ENCODE peak calls at places on chromosomes 5 and 9, in eight cellular contexts. F is DND-41, K is fibroblast of lung, W is GM12864, J is fibroblast of mammary gland, N is cardiac fibroblast, R is A549, T is fibroblast of villous mesenchyme. A is an unnamed sample.

GRCh38 chr5:64096771-64097170 is 68.9 kb upstream of the RNF180 start:
- DNase-seq in F (no peak), K (no peak), W (no peak), J (no peak), N (no peak), R (no peak), T (no peak), A (no peak)

GRCh38 chr5:87949665-87950640 is 318.7 kb downstream of the TMEM161B start:
- DNase-seq in F (no peak), K (no peak), W (no peak), J (no peak), N (no peak), R (no peak), T (no peak), A (no peak)

GRCh38 chr5:143515829-143516228 is 112.3 kb upstream of the NR3C1 start:
- DNase-seq in F (no peak), K (no peak), W (no peak), J (peak), N (no peak), R (no peak), T (no peak), A (peak)

GRCh38 chr5:5598547-5599113 is 176.2 kb downstream of the ICE1 start:
- DNase-seq in F (no peak), K (no peak), W (no peak), J (no peak), N (no peak), R (peak), T (no peak), A (no peak)

GRCh38 chr5:67303356-67303755 is 106.8 kb upstream of the CD180 start:
- DNase-seq in F (no peak), K (peak), W (no peak), J (peak), N (peak), R (no peak), T (no peak), A (no peak)

GRCh38 chr5:74865799-74866652 is at the start of gene FAM169A:
- DNase-seq in F (peak), K (peak), W (no peak), J (peak), N (peak), R (peak), T (peak), A (peak)

GRCh38 chr5:93674138-93674537 is 67.3 kb downstream of the POU5F2 start:
- DNase-seq in F (no peak), K (no peak), W (no peak), J (peak), N (no peak), R (no peak), T (no peak), A (no peak)

GRCh38 chr9:77833686-77834429 is 185.7 kb upstream of the GNA14 start:
- DNase-seq in F (no peak), K (peak), W (no peak), J (no peak), N (no peak), R (no peak), T (no peak), A (no peak)

GRCh38 chr9:131700076-131700475 is 39.8 kb downstream of the RAPGEF1 start:
- DNase-seq in F (no peak), K (no peak), W (no peak), J (no peak), N (no peak), R (no peak), T (no peak), A (no peak)

GRCh38 chr9:116405321-116405720 is 251.7 kb downstream of the PAPPA start:
- DNase-seq in F (no peak), K (no peak), W (no peak), J (peak), N (peak), R (no peak), T (no peak), A (no peak)

GRCh38 chr9:30932226-30932625 is 1452.2 kb upstream of the ACO1 start:
- DNase-seq in F (no peak), K (peak), W (no peak), J (peak), N (peak), R (peak), T (peak), A (peak)

GRCh38 chr5:45454114-45454513 is 242.1 kb downstream of the HCN1 start:
- DNase-seq in F (no peak), K (peak), W (no peak), J (peak), N (peak), R (peak), T (peak), A (peak)

GRCh38 chr5:6448622-6449464 is at the start of gene UBE2QL1:
- DNase-seq in F (no peak), K (peak), W (no peak), J (no peak), N (peak), R (peak), T (peak), A (peak)

GRCh38 chr5:77971965-77972544 is 195.9 kb upstream of the TBCA start:
- DNase-seq in F (no peak), K (no peak), W (no peak), J (peak), N (no peak), R (no peak), T (no peak), A (no peak)

GRCh38 chr5:35815089-35815936 is 41.4 kb upstream of the IL7R start:
- DNase-seq in F (peak), K (no peak), W (no peak), J (no peak), N (peak), R (peak), T (peak), A (peak)

GRCh38 chr9:94057918-94058317 is 26.3 kb upstream of the PTPDC1 start:
- DNase-seq in F (no peak), K (no peak), W (no peak), J (no peak), N (no peak), R (no peak), T (no peak), A (no peak)

GRCh38 chr5:131496400-131496713 is 138.7 kb downstream of the RAPGEF6 start:
- DNase-seq in F (no peak), K (no peak), W (peak), J (no peak), N (no peak), R (no peak), T (no peak), A (no peak)

GRCh38 chr9:96082516-96083232 is 207.2 kb downstream of the ERCC6L2 start:
- DNase-seq in F (no peak), K (no peak), W (no peak), J (no peak), N (no peak), R (no peak), T (no peak), A (no peak)

GRCh38 chr9:107043886-107044285 is 180.9 kb downstream of the ZNF462 start:
- DNase-seq in F (no peak), K (peak), W (no peak), J (no peak), N (no peak), R (no peak), T (no peak), A (no peak)
- TF ChIP-seq CTCF in F (peak), K (no peak), W (no peak), J (no peak), N (no peak), R (no peak), T (no peak), A (no peak)

GRCh38 chr5:96293966-96294886 is 138.8 kb downstream of the PCSK1 start:
- DNase-seq in F (no peak), K (peak), W (no peak), J (peak), N (peak), R (no peak), T (no peak), A (peak)
- H3K4me3 ChIP-seq in F (no peak), K (no peak), W (no peak), J (no peak), N (no peak), R (no peak), T (no peak), A (no peak)

GRCh38 chr5:53342261-53342660 is 138.2 kb upstream of the FST start:
- DNase-seq in F (no peak), K (no peak), W (no peak), J (no peak), N (no peak), R (no peak), T (no peak), A (no peak)

GRCh38 chr5:53337827-53338226 is 142.6 kb upstream of the FST start:
- DNase-seq in F (no peak), K (no peak), W (no peak), J (no peak), N (no peak), R (no peak), T (no peak), A (no peak)

GRCh38 chr5:53340956-53341750 is 139.3 kb upstream of the FST start:
- DNase-seq in F (no peak), K (no peak), W (no peak), J (no peak), N (no peak), R (no peak), T (no peak), A (no peak)

GRCh38 chr5:53338971-53339370 is 141.5 kb upstream of the FST start:
- DNase-seq in F (no peak), K (no peak), W (no peak), J (no peak), N (no peak), R (no peak), T (no peak), A (no peak)

GRCh38 chr5:53339962-53340540 is 140.4 kb upstream of the FST start:
- DNase-seq in F (no peak), K (no peak), W (no peak), J (no peak), N (no peak), R (no peak), T (peak), A (no peak)
- TF ChIP-seq CTCF in F (no peak), K (no peak), W (no peak), J (no peak), N (no peak), R (no peak), T (no peak), A (no peak)

GRCh38 chr9:124665391-124666058 is 105.6 kb downstream of the NR6A1 start:
- DNase-seq in F (no peak), K (peak), W (no peak), J (peak), N (peak), R (peak), T (peak), A (peak)

GRCh38 chr9:124664143-124664542 is 107.0 kb downstream of the NR6A1 start:
- DNase-seq in F (no peak), K (peak), W (no peak), J (peak), N (peak), R (no peak), T (no peak), A (no peak)

GRCh38 chr9:124662561-124662960 is 108.5 kb downstream of the NR6A1 start:
- DNase-seq in F (no peak), K (no peak), W (no peak), J (no peak), N (no peak), R (no peak), T (no peak), A (no peak)

GRCh38 chr9:124661184-124661755 is 109.8 kb downstream of the NR6A1 start:
- DNase-seq in F (no peak), K (peak), W (no peak), J (no peak), N (peak), R (no peak), T (no peak), A (peak)

GRCh38 chr9:124663046-124663961 is 107.8 kb downstream of the NR6A1 start:
- DNase-seq in F (no peak), K (peak), W (no peak), J (no peak), N (peak), R (no peak), T (no peak), A (peak)
- H3K4me3 ChIP-seq in F (no peak), K (no peak), W (no peak), J (no peak), N (no peak), R (no peak), T (no peak), A (no peak)

DNA sequence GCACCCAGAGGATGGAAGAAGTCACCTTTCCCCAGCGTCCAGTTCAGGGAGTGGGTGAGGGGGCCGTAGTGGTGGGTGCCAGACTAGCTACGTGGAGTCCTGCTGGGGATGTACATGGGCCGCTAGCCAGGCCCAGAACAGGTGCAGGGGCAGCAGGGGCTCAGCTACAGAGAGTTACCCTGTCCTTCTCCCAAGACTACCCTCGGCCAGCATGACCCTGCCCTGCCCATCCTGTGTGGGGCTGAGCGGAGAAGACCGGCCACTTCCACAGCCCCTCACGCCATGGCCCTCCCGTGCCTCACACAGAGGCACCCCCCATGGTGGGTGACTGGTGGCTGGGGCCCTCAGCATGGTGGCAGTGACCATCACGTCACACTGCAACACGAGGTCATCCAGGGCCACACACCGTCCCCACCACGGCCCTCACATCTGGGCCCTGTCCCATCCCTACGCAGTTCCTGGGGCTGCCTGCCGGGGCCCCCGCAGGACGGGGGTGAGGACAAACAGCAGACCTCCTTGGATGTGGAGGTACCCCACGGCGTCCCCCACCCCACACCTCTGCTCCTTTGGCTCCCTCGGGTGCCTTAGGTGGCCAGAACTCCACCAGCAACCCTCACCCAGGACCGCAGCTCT is 977 bp upstream of the DPP7 start:
- DNase-seq in F (no peak), K (no peak), W (no peak), J (no peak), N (no peak), R (peak), T (no peak), A (no peak)
- TF ChIP-seq CTCF in F (no peak), K (no peak), W (no peak), J (no peak), N (no peak), R (no peak), T (no peak), A (no peak)

GRCh38 chr5:159203351-159203750 is 6.0 kb downstream of the RNF145 start:
- DNase-seq in F (no peak), K (no peak), W (no peak), J (no peak), N (no peak), R (no peak), T (no peak), A (no peak)
- H3K4me3 ChIP-seq in F (no peak), K (no peak), W (no peak), J (no peak), N (no peak), R (no peak), T (no peak), A (no peak)

GRCh38 chr5:29218138-29218537 is 1975.3 kb upstream of the CDH6 start:
- DNase-seq in F (no peak), K (no peak), W (no peak), J (no peak), N (no peak), R (peak), T (no peak), A (no peak)
- TF ChIP-seq CTCF in F (no peak), K (no peak), W (no peak), J (no peak), N (no peak), R (no peak), T (no peak), A (no peak)

GRCh38 chr9:109919736-109920408 is 139.9 kb downstream of the PALM2AKAP2 start:
- DNase-seq in F (no peak), K (no peak), W (no peak), J (no peak), N (no peak), R (no peak), T (no peak), A (no peak)
- H3K4me3 ChIP-seq in F (no peak), K (no peak), W (no peak), J (no peak), N (no peak), R (no peak), T (no peak), A (no peak)

GRCh38 chr5:149004559-149004958 is 58.3 kb downstream of the SH3TC2 start:
- DNase-seq in F (no peak), K (no peak), W (no peak), J (no peak), N (no peak), R (no peak), T (no peak), A (no peak)

GRCh38 chr5:149001154-149001553 is 61.7 kb downstream of the SH3TC2 start:
- DNase-seq in F (no peak), K (no peak), W (no peak), J (no peak), N (peak), R (no peak), T (no peak), A (no peak)

GRCh38 chr5:149002053-149002452 is 60.8 kb downstream of the SH3TC2 start:
- DNase-seq in F (no peak), K (peak), W (no peak), J (peak), N (peak), R (peak), T (peak), A (peak)

GRCh38 chr5:149005077-149005892 is 57.6 kb downstream of the SH3TC2 start:
- DNase-seq in F (no peak), K (no peak), W (no peak), J (peak), N (peak), R (peak), T (peak), A (no peak)

GRCh38 chr5:149002761-149003689 is 59.8 kb downstream of the SH3TC2 start:
- DNase-seq in F (no peak), K (peak), W (no peak), J (peak), N (peak), R (peak), T (peak), A (peak)
- TF ChIP-seq CTCF in F (no peak), K (no peak), W (no peak), J (peak), N (peak), R (peak), T (peak), A (peak)